ENCODE peak calls at places on chromosomes 3 and 15, in six cellular contexts. B is A549, L is Caco-2, T is foreskin fibroblast, V is mucosa of descending colon, W is psoas muscle. R is an unnamed sample.

GRCh38 chr3:159637895-159638542 is 350.6 kb upstream of the IL12A start:
- DNase-seq in B (peak), L (no peak), T (peak), V (no peak), W (no peak), R (no peak)

GRCh38 chr15:37109952-37110630 is 9.7 kb upstream of the MEIS2 start:
- DNase-seq in B (no peak), L (no peak), T (no peak), V (no peak), W (peak), R (no peak)

GRCh38 chr3:36814071-36814717 is 49.8 kb upstream of the DCLK3 start:
- DNase-seq in B (no peak), L (no peak), T (no peak), V (no peak), W (no peak), R (no peak)

GRCh38 chr15:57298843-57299550 is 77.3 kb upstream of the CGNL1 start:
- DNase-seq in B (no peak), L (no peak), T (peak), V (no peak), W (no peak), R (no peak)

GRCh38 chr3:192207239-192207638 is 520.1 kb downstream of the FGF12 start:
- DNase-seq in B (no peak), L (no peak), T (no peak), V (no peak), W (no peak), R (no peak)

GRCh38 chr3:9408546-9408945 is 11.1 kb downstream of the SETD5 start:
- DNase-seq in B (no peak), L (no peak), T (no peak), V (no peak), W (no peak), R (no peak)

GRCh38 chr3:156806698-156807097 is 19.5 kb upstream of the LEKR1 start:
- DNase-seq in B (no peak), L (no peak), T (no peak), V (no peak), W (no peak), R (no peak)

GRCh38 chr3:119293761-119294401 is at the start of gene ARHGAP31:
- DNase-seq in B (peak), L (peak), T (peak), V (peak), W (peak), R (no peak)

GRCh38 chr3:105791919-105792786 is 76.7 kb downstream of the CBLB start:
- DNase-seq in B (peak), L (no peak), T (peak), V (peak), W (peak), R (no peak)

GRCh38 chr3:37902674-37903073 is 41.0 kb downstream of the CTDSPL start:
- DNase-seq in B (no peak), L (no peak), T (no peak), V (no peak), W (no peak), R (no peak)

GRCh38 chr15:29226431-29227216 is 43.0 kb downstream of the NSMCE3 start:
- DNase-seq in B (no peak), L (no peak), T (peak), V (no peak), W (no peak), R (no peak)

GRCh38 chr3:114453296-114453888 is 159.6 kb downstream of the TIGIT start:
- DNase-seq in B (no peak), L (no peak), T (no peak), V (no peak), W (no peak), R (no peak)

GRCh38 chr3:130014526-130014925 is 40.0 kb downstream of the TRH start:
- DNase-seq in B (no peak), L (no peak), T (peak), V (no peak), W (no peak), R (no peak)

GRCh38 chr3:194276768-194277546 is 74.2 kb downstream of the CPN2 start:
- DNase-seq in B (no peak), L (peak), T (peak), V (no peak), W (peak), R (no peak)

GRCh38 chr15:57273366-57273765 is 102.9 kb upstream of the CGNL1 start:
- DNase-seq in B (no peak), L (no peak), T (no peak), V (no peak), W (no peak), R (no peak)

GRCh38 chr3:97970131-97970530 is 2.1 kb downstream of the RIOX2 start:
- DNase-seq in B (no peak), L (no peak), T (peak), V (no peak), W (no peak), R (no peak)

GRCh38 chr3:100932491-100932890 is 60.7 kb downstream of the ABI3BP start:
- DNase-seq in B (no peak), L (no peak), T (no peak), V (no peak), W (no peak), R (no peak)

GRCh38 chr3:98786364-98786930 is 23.3 kb downstream of the ST3GAL6 start:
- DNase-seq in B (no peak), L (peak), T (no peak), V (no peak), W (no peak), R (no peak)

GRCh38 chr15:47496343-47497185 is 220.7 kb upstream of the SEMA6D start:
- DNase-seq in B (no peak), L (no peak), T (no peak), V (no peak), W (no peak), R (no peak)

GRCh38 chr3:182117583-182117982 is 405.9 kb downstream of the SOX2 start:
- DNase-seq in B (no peak), L (no peak), T (no peak), V (no peak), W (no peak), R (no peak)

GRCh38 chr3:23113455-23114171 is 89.5 kb upstream of the UBE2E2 start:
- DNase-seq in B (peak), L (no peak), T (peak), V (no peak), W (no peak), R (peak)

GRCh38 chr3:111667170-111667569 is 72.0 kb upstream of the ZBED2 start:
- DNase-seq in B (no peak), L (no peak), T (no peak), V (no peak), W (no peak), R (no peak)

GRCh38 chr3:111668321-111668720 is 73.2 kb upstream of the ZBED2 start:
- DNase-seq in B (no peak), L (no peak), T (no peak), V (no peak), W (no peak), R (no peak)

GRCh38 chr3:111666041-111666735 is 71.0 kb upstream of the ZBED2 start:
- DNase-seq in B (no peak), L (no peak), T (no peak), V (no peak), W (no peak), R (no peak)

GRCh38 chr3:111668912-111669488 is 73.9 kb upstream of the ZBED2 start:
- DNase-seq in B (peak), L (no peak), T (peak), V (no peak), W (no peak), R (no peak)

DNA sequence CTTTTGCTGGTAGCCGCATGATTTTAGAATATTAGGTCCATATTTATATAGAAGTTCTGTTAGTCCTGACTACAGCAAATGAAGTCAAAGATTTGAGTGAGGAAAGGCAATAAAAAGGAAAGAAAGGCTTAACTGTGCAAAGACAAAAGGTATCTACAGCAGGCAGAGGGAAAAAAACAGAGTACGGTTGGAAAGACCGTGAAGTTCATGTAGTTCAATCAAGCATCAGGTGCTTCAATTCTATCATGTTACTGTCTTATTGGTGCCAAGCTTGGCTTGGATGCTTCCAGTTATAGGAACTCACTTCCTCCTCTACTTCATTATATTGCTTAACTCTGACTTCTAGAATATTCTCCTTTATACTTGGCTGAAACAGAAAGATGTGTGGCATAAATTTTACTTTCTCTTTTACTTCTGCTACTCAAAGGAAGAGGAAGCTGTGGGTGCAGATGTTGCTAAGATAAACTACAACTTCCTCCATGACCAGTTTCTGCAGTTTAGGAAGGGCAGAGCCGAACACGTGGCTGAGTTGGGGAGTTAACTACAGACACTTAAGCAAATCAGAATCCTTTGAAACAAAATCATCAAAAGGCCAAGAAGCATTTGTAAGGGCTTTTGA is 72.6 kb upstream of the ZBED2 start:
- DNase-seq in B (no peak), L (no peak), T (peak), V (peak), W (no peak), R (no peak)
- TF ChIP-seq CTCF in B (no peak), L (no peak), T (no peak), V (no peak), W (no peak), R (no peak)

GRCh38 chr15:65787260-65787659 is 4.8 kb downstream of the DENND4A start:
- DNase-seq in B (no peak), L (no peak), T (no peak), V (no peak), W (no peak), R (no peak)
- H3K4me3 ChIP-seq in B (peak), L (no peak), T (no peak), V (no peak), W (no peak), R (no peak)

DNA sequence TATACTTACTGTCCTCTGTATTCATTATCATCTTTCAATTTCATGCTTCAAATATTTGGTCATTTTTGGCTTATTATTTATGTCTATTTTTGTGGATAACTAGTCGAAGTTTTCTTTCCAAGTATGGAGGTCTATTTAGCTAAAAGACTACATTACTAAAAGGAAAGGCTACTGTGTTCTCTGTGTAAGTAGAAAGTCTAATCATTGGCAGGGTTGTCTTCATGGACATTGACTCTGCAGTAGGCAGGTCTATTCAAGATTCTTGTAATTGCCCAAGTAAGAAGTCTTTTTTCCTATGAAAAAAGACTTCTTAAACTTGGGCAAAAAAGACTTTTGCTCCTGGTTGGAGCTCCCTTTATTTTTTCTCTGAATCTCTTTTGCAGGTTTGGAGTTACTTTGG is 368.6 kb upstream of the GRM7 start:
- DNase-seq in B (no peak), L (no peak), T (no peak), V (no peak), W (no peak), R (no peak)
- TF ChIP-seq CTCF in B (no peak), L (no peak), T (no peak), V (no peak), W (no peak), R (no peak)

GRCh38 chr15:62171882-62172281 is 6.8 kb upstream of the C2CD4B start:
- DNase-seq in B (no peak), L (no peak), T (no peak), V (no peak), W (no peak), R (no peak)

DNA sequence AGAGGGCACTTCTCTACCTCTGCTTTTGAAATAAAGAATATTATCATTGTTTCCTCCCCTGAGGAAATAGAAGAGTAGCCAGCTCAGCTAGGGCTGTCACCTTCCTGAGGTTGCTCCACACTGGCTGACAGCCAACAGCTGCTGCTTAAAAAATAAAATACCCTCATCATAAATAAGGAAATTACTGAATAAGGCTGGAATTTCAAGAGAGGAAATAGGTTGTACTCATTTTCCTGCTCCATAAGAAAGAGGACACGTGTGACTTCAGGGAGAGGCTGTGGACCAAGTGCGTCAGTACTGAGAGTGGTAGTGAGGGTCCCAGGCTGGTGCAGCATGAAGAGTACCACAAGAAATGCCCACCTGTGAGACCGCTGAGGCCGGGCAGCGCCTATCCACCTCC is 8.1 kb upstream of the C2CD4B start:
- DNase-seq in B (no peak), L (no peak), T (peak), V (no peak), W (no peak), R (no peak)
- H3K4me3 ChIP-seq in B (no peak), L (no peak), T (no peak), V (no peak), W (peak), R (no peak)

GRCh38 chr3:53200501-53201189 is 39.6 kb downstream of the PRKCD start:
- DNase-seq in B (no peak), L (no peak), T (no peak), V (no peak), W (no peak), R (no peak)

GRCh38 chr3:53198996-53199395 is 38.0 kb downstream of the PRKCD start:
- DNase-seq in B (no peak), L (no peak), T (no peak), V (no peak), W (no peak), R (no peak)

GRCh38 chr3:53199834-53200233 is 38.8 kb downstream of the PRKCD start:
- DNase-seq in B (no peak), L (no peak), T (no peak), V (no peak), W (no peak), R (no peak)

GRCh38 chr3:53196575-53197407 is 35.8 kb downstream of the PRKCD start:
- DNase-seq in B (peak), L (no peak), T (peak), V (peak), W (no peak), R (no peak)

GRCh38 chr3:53198256-53198977 is 37.4 kb downstream of the PRKCD start:
- DNase-seq in B (no peak), L (no peak), T (no peak), V (no peak), W (no peak), R (no peak)
- TF ChIP-seq CTCF in B (no peak), L (peak), T (peak), V (no peak), W (no peak), R (no peak)

DNA sequence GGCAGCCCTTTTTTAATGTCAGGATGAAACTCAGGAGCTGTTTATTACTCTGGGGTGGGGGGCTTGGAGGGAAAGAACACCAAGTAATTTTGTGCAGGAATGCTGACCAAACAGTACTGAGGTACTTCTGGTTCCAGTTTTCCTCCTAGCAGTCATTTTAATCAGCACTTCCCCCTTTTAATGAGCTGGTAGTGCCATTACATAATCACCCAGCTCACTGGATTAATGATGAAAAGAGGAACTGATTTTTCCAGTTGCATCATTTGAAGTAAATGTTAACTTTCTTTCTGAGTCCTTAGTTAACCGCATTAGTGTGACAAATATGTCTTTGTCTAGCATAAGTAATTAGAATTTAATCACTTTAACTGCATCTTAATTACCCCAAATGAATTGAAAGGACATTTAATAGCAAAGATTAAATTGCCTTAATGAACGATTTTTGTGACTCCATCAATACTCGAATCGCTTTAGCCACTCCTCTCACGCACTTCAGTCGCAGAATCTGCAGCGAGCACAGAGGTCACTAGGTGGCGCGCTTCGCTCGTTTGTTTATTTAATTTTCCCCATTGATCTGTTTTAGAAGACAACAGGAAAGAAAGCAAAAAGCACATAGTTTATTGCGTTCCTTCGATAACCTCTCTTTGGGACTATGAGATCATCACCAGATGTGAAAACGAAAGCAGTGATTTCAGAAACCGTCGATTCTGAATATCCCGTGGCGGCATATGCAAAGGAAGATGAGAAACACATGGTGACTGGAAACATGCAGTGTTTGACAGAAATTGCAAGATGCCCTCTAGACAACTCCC is 9.8 kb downstream of the ONECUT1 start:
- DNase-seq in B (peak), L (no peak), T (peak), V (peak), W (peak), R (peak)
- H3K4me3 ChIP-seq in B (peak), L (no peak), T (peak), V (no peak), W (peak), R (no peak)

R was measured in LNCaP clone FGC.